ENCODE peak calls at places on chromosome 19, in five cellular contexts. R, K, G, L and Y are unnamed samples.

GRCh38 chr19:31205887-31206518 is 143.2 kb downstream of the TSHZ3 start:
- DNase-seq in R (no peak), K (no peak), G (no peak), L (no peak), Y (no peak)

GRCh38 chr19:15236886-15237285 is 4.6 kb upstream of the EPHX3 start:
- DNase-seq in R (no peak), K (no peak), G (no peak), L (no peak), Y (no peak)

GRCh38 chr19:1247747-1248453 is 483 bp upstream of the MIDN start:
- DNase-seq in R (peak; percentile 75), K (no peak), G (peak; percentile 73), L (peak; percentile 85), Y (peak; percentile 95)

GRCh38 chr19:34017024-34017423 is 155.3 kb upstream of the LSM14A start:
- DNase-seq in R (no peak), K (no peak), G (no peak), L (peak; percentile 6), Y (no peak)

GRCh38 chr19:661427-662196 is 1.4 kb downstream of the RNF126 start:
- DNase-seq in R (peak; percentile 28), K (no peak), G (peak; percentile 53), L (peak; percentile 28), Y (no peak)

GRCh38 chr19:49132974-49133609 is 13.7 kb downstream of the PPFIA3 start:
- DNase-seq in R (no peak), K (no peak), G (no peak), L (no peak), Y (no peak)

GRCh38 chr19:34676697-34677385 is at the start of gene SCGB2B2:
- DNase-seq in R (peak; percentile 83), K (no peak), G (no peak), L (no peak), Y (peak; percentile 61)

GRCh38 chr19:23401086-23401485 is 5.8 kb upstream of the ZNF91 start:
- DNase-seq in R (no peak), K (no peak), G (no peak), L (no peak), Y (no peak)

GRCh38 chr19:9073806-9074205 is 13.1 kb upstream of the OR1M1 start:
- DNase-seq in R (no peak), K (no peak), G (no peak), L (no peak), Y (no peak)

GRCh38 chr19:8615813-8616596 is 5.5 kb upstream of the ADAMTS10 start:
- DNase-seq in R (peak; percentile 12), K (no peak), G (peak; percentile 24), L (peak; percentile 58), Y (peak; percentile 75)

GRCh38 chr19:2421581-2422306 is 5.6 kb downstream of the TIMM13 start:
- DNase-seq in R (no peak), K (no peak), G (no peak), L (no peak), Y (no peak)

GRCh38 chr19:2064788-2065524 is 13.9 kb upstream of the MKNK2 start:
- DNase-seq in R (no peak), K (no peak), G (no peak), L (peak; percentile 16), Y (no peak)

GRCh38 chr19:46069841-46070341 is 29.1 kb upstream of the IGFL4 start:
- DNase-seq in R (no peak), K (no peak), G (no peak), L (peak; percentile 88), Y (no peak)

GRCh38 chr19:35349614-35350521 is 2.2 kb downstream of the FFAR1 start:
- DNase-seq in R (no peak), K (no peak), G (no peak), L (no peak), Y (no peak)

GRCh38 chr19:29299416-29300380 is 86.7 kb upstream of the UQCRFS1 start:
- DNase-seq in R (no peak), K (no peak), G (no peak), L (no peak), Y (no peak)

GRCh38 chr19:49887037-49887652 is 9.5 kb downstream of the IL4I1 start:
- DNase-seq in R (no peak), K (peak; percentile 7), G (no peak), L (no peak), Y (no peak)

GRCh38 chr19:49889038-49889686 is 7.5 kb downstream of the IL4I1 start:
- DNase-seq in R (no peak), K (no peak), G (no peak), L (no peak), Y (no peak)

GRCh38 chr19:43148233-43148632 is 38.1 kb downstream of the PSG5 start:
- DNase-seq in R (no peak), K (no peak), G (no peak), L (peak; percentile 75), Y (no peak)

GRCh38 chr19:48271531-48272151 is 1.8 kb downstream of the ZNF114 start:
- DNase-seq in R (no peak), K (peak; percentile 38), G (no peak), L (peak; percentile 70), Y (no peak)

GRCh38 chr19:52722062-52723005 is 12.5 kb downstream of the ZNF611 start:
- DNase-seq in R (no peak), K (no peak), G (no peak), L (peak; percentile 99), Y (no peak)

GRCh38 chr19:49150106-49150943 is 4.9 kb downstream of the HRC start:
- DNase-seq in R (no peak), K (peak; percentile 77), G (peak; percentile 20), L (peak; percentile 80), Y (peak; percentile 74)

GRCh38 chr19:17405250-17406038 is at the start of gene BST2:
- DNase-seq in R (peak; percentile 71), K (peak; percentile 75), G (peak; percentile 27), L (peak; percentile 56), Y (peak; percentile 75)

GRCh38 chr19:49421039-49421877 is 2.0 kb downstream of the PTH2 start:
- DNase-seq in R (no peak), K (peak; percentile 52), G (no peak), L (peak; percentile 36), Y (no peak)

GRCh38 chr19:48618278-48618915 is 581 bp downstream of the RPL18 start:
- DNase-seq in R (no peak), K (no peak), G (no peak), L (no peak), Y (no peak)

GRCh38 chr19:52991021-52991420 is 22.7 kb upstream of the ERVV-1 start:
- DNase-seq in R (no peak), K (no peak), G (no peak), L (peak; percentile 82), Y (no peak)

GRCh38 chr19:35132254-35132653 is 2.6 kb downstream of the LGI4 start:
- DNase-seq in R (no peak), K (no peak), G (no peak), L (no peak), Y (no peak)

GRCh38 chr19:38975861-38976271 is 324 bp upstream of the FBXO17 start:
- DNase-seq in R (no peak), K (no peak), G (no peak), L (peak; percentile 45), Y (no peak)

GRCh38 chr19:51525731-51526130 is 5.7 kb downstream of the SIGLEC6 start:
- DNase-seq in R (no peak), K (no peak), G (no peak), L (no peak), Y (no peak)

GRCh38 chr19:34241513-34242337 is 12.6 kb upstream of the GARRE1 start:
- DNase-seq in R (no peak), K (no peak), G (no peak), L (peak; percentile 35), Y (no peak)

GRCh38 chr19:35236638-35237400 is 8.3 kb upstream of the FAM187B start:
- DNase-seq in R (no peak), K (no peak), G (no peak), L (no peak), Y (no peak)

GRCh38 chr19:5934002-5934401 is 19.9 kb downstream of the CAPS start:
- DNase-seq in R (no peak), K (no peak), G (no peak), L (no peak), Y (no peak)